ENCODE peak calls at places on chromosome 9, in four cellular contexts. P, G, S and B are unnamed samples.

GRCh38 chr9:90641090-90641489 is 1.5 kb downstream of the DIRAS2 start:
- DNase-seq in S (no peak), G (no peak), P (no peak), B (no peak)

GRCh38 chr9:109766351-109766750 is 13.6 kb upstream of the PALM2AKAP2 start:
- DNase-seq in P (peak), S (no peak), G (peak), B (no peak)

GRCh38 chr9:15873573-15874177 is 320.8 kb downstream of the CCDC171 start:
- DNase-seq in S (no peak), G (no peak), P (peak), B (no peak)

GRCh38 chr9:87613265-87614111 is 112.4 kb upstream of the CTSL start:
- DNase-seq in S (no peak), G (no peak), P (no peak), B (no peak)

GRCh38 chr9:88753691-88754367 is 218.9 kb downstream of the NXNL2 start:
- DNase-seq in G (no peak), S (peak), P (peak), B (no peak)

GRCh38 chr9:83583151-83584014 is 39.6 kb upstream of the IDNK start:
- DNase-seq in S (peak), G (no peak), P (peak), B (no peak)

GRCh38 chr9:130987054-130987453 is 21.9 kb upstream of the LAMC3 start:
- DNase-seq in G (no peak), S (no peak), P (no peak), B (no peak)

GRCh38 chr9:128007566-128008138 is 26.9 kb upstream of the EEIG1 start:
- DNase-seq in S (no peak), G (no peak), P (peak), B (peak)

GRCh38 chr9:128550226-128550625 is 2.2 kb upstream of the SPTAN1 start:
- DNase-seq in G (no peak), S (no peak), P (no peak), B (no peak)

GRCh38 chr9:71987471-71988371 is 72.7 kb downstream of the C9orf57 start:
- DNase-seq in S (no peak), G (no peak), P (no peak), B (no peak)

GRCh38 chr9:119004618-119004990 is 364.6 kb downstream of the BRINP1 start:
- DNase-seq in P (peak), G (peak), S (peak), B (no peak)

GRCh38 chr9:128068656-128069221 is 707 bp downstream of the SLC25A25 start:
- DNase-seq in P (no peak), G (no peak), S (no peak), B (no peak)

GRCh38 chr9:2180171-2180570 is 165.0 kb downstream of the SMARCA2 start:
- DNase-seq in P (no peak), G (no peak), S (no peak), B (no peak)

GRCh38 chr9:130107955-130108354 is 54.2 kb downstream of the GPR107 start:
- DNase-seq in G (no peak), P (no peak), S (no peak), B (no peak)

GRCh38 chr9:105332471-105332870 is 88.0 kb downstream of the SLC44A1 start:
- DNase-seq in G (no peak), S (no peak), P (peak), B (no peak)

GRCh38 chr9:98488578-98489312 is 220.0 kb downstream of the GABBR2 start:
- DNase-seq in P (peak), S (no peak), G (peak), B (peak)

GRCh38 chr9:34992376-34992951 is 2.9 kb downstream of the DNAJB5 start:
- DNase-seq in G (peak), P (peak), S (no peak), B (no peak)

GRCh38 chr9:137304383-137305059 is 2.5 kb upstream of the NRARP start:
- DNase-seq in P (no peak), G (no peak), S (no peak), B (no peak)

GRCh38 chr9:16247188-16247875 is 623.1 kb downstream of the BNC2 start:
- DNase-seq in S (no peak), G (no peak), P (peak), B (no peak)

GRCh38 chr9:31807574-31808256 is 576.7 kb upstream of the ACO1 start:
- DNase-seq in G (no peak), P (no peak), S (no peak), B (no peak)
- TF ChIP-seq CTCF in G (no peak), P (no peak), S (no peak), B (peak)

DNA sequence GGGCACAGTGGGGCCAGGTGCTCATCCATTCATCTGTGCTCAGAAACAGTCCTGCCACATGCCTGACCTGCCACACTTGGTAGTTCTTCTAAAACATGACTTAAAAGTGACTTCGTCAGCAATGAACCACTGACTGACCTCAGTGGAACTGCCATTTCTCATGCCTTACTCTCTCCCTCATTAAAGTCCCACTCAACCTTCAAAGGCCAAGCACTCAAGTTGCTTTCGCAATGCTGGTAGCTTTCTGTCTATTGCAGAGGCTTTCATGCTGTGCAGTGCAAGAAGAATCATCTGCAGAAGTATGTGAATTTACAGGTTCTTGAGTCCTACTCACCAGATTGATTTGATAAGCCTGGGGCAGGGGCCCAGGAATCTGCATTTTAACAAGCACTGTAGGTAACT is 23.9 kb downstream of the B4GALT1 start:
- DNase-seq in G (peak), S (no peak), P (peak), B (no peak)
- H3K4me3 ChIP-seq in G (no peak), S (no peak), P (no peak), B (no peak)

GRCh38 chr9:6644346-6645152 is 980 bp downstream of the GLDC start:
- DNase-seq in G (no peak), S (no peak), P (no peak), B (no peak)

GRCh38 chr9:6646028-6646636 is 603 bp upstream of the GLDC start:
- DNase-seq in S (no peak), G (no peak), P (no peak), B (no peak)

GRCh38 chr9:6641561-6641960 is 4.0 kb downstream of the GLDC start:
- DNase-seq in G (no peak), P (no peak), S (no peak), B (no peak)

GRCh38 chr9:6641961-6642360 is 3.6 kb downstream of the GLDC start:
- DNase-seq in P (no peak), S (no peak), G (no peak), B (no peak)

GRCh38 chr9:6645153-6646027 is at the start of gene GLDC:
- DNase-seq in S (no peak), P (no peak), G (no peak), B (peak)
- TF ChIP-seq CTCF in S (no peak), P (no peak), G (no peak), B (no peak)

GRCh38 chr9:20854444-20854843 is 170.4 kb downstream of the FOCAD start:
- DNase-seq in G (no peak), S (no peak), P (peak), B (no peak)
- H3K4me3 ChIP-seq in G (no peak), S (no peak), P (no peak), B (no peak)

DNA sequence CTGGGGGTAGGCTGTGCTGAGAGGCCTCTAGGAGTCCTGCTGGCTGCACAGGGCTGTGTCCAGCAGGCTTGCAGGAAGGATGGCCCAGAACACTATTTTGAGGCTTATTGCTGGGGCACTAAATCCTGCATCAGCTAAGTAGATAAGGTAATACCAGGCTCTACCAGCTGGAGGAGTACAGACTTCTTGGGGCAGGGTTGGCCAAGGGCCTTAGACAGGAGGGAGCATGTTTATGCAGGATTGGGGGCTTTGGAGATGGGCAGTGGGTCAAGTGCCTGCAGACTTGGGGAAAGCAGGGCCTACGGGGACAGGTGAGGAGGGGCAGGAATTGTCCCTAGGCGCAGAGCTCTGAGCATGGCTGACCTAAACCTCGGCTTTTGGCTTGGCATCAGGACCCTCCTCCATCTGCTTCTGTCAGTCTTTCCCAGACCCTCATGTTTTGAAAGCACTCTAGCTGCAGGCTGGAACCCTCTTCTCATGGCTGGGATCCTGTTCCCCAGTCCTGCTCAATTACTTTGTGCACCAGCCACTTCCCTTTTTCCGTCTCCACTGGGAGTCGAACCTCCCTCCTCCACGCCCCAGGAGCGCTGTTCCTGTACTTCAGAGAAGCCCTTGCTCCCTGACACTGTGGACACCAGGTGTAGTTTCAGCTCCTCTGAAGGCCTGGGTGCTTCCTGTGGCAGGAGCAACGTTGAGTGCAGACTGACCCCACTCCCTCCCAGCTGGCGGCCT is 61.0 kb upstream of the SPTLC1 start:
- DNase-seq in S (peak), P (no peak), G (no peak), B (no peak)
- TF ChIP-seq CTCF in S (no peak), P (peak), G (peak), B (no peak)